ENCODE peak calls at places on chromosomes 13 and 19, in four cellular contexts. P, U, V and G are unnamed samples.

GRCh38 chr13:99847318-99847750 is 124.2 kb downstream of the ZIC5 start:
- DNase-seq in P (no peak), U (no peak), V (no peak), G (no peak)

GRCh38 chr13:108026671-108027410 is 188.5 kb downstream of the LIG4 start:
- DNase-seq in P (no peak), U (no peak), V (no peak), G (no peak)

GRCh38 chr13:24161980-24162517 is 1.5 kb downstream of the SPATA13 start:
- DNase-seq in P (no peak), U (no peak), V (no peak), G (no peak)

GRCh38 chr19:34778342-34778741 is 5.3 kb upstream of the ZNF599 start:
- DNase-seq in P (no peak), U (no peak), V (no peak), G (no peak)

GRCh38 chr19:58474291-58474996 is 1.7 kb upstream of the ZNF446 start:
- DNase-seq in P (no peak), U (no peak), V (no peak), G (no peak)

GRCh38 chr19:16608290-16608704 is 19.7 kb downstream of the MED26 start:
- DNase-seq in P (peak), U (no peak), V (no peak), G (no peak)

GRCh38 chr13:99468971-99469545 is 32.2 kb upstream of the TM9SF2 start:
- DNase-seq in P (no peak), U (no peak), V (no peak), G (no peak)

GRCh38 chr19:4130635-4131438 is 6.9 kb upstream of the MAP2K2 start:
- DNase-seq in P (no peak), U (no peak), V (no peak), G (no peak)

GRCh38 chr19:6685482-6685881 is 15.5 kb upstream of the TNFSF14 start:
- DNase-seq in P (no peak), U (no peak), V (no peak), G (no peak)

GRCh38 chr13:73835138-73835721 is 299.0 kb downstream of the KLF12 start:
- DNase-seq in P (no peak), U (peak), V (no peak), G (peak)

GRCh38 chr13:110344320-110344719 is 37.2 kb downstream of the COL4A2 start:
- DNase-seq in P (no peak), U (no peak), V (no peak), G (no peak)

GRCh38 chr13:31094331-31095015 is 67.2 kb downstream of the HSPH1 start:
- DNase-seq in P (no peak), U (no peak), V (no peak), G (no peak)

GRCh38 chr13:110108348-110109139 is 198.4 kb downstream of the COL4A1 start:
- DNase-seq in P (peak), U (no peak), V (peak), G (no peak)

GRCh38 chr19:35107541-35107939 is 8.1 kb upstream of the FXYD3 start:
- DNase-seq in P (no peak), U (no peak), V (no peak), G (no peak)

GRCh38 chr19:12156254-12157058 is at the start of gene ZNF625:
- DNase-seq in P (peak), U (peak), V (peak), G (peak)

GRCh38 chr19:46634656-46635218 is 1.3 kb downstream of the GNG8 start:
- DNase-seq in P (no peak), U (no peak), V (no peak), G (no peak)

GRCh38 chr19:18868380-18869230 is 27.4 kb downstream of the CERS1 start:
- DNase-seq in P (no peak), U (no peak), V (no peak), G (no peak)

GRCh38 chr13:38419312-38419873 is 69.7 kb downstream of the UFM1 start:
- DNase-seq in P (no peak), U (no peak), V (no peak), G (peak)

GRCh38 chr13:38418286-38418685 is 68.6 kb downstream of the UFM1 start:
- DNase-seq in P (no peak), U (no peak), V (no peak), G (no peak)

GRCh38 chr13:38415233-38415632 is 65.6 kb downstream of the UFM1 start:
- DNase-seq in P (no peak), U (peak), V (peak), G (peak)

GRCh38 chr13:38417241-38417640 is 67.6 kb downstream of the UFM1 start:
- DNase-seq in P (no peak), U (no peak), V (no peak), G (no peak)

DNA sequence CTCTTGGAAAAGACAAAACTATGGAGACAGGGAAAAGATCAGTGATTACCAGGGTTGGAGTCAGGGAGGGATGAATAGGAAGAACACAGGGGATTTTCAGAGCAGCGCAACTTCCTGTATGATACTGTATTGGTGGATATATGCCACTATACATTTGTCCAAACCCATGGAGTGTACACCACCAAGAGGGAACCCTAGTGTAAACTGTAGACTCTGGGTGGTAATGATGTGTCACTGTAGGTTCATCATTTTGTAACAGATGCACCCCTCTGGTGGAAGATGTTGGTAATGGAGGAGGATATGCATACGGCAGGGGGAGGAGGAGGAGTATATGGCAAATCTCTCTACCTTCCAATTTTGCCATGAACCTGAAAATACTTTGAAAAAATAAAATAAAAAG is 68.1 kb downstream of the UFM1 start:
- DNase-seq in P (no peak), U (peak), V (no peak), G (peak)
- TF ChIP-seq CTCF in P (no peak), U (peak), V (no peak), G (no peak)

GRCh38 chr19:10500247-10500592 is 2.9 kb downstream of the KEAP1 start:
- DNase-seq in P (no peak), U (no peak), V (no peak), G (no peak)
- TF ChIP-seq CTCF in P (no peak), U (no peak), V (no peak), G (no peak)

DNA sequence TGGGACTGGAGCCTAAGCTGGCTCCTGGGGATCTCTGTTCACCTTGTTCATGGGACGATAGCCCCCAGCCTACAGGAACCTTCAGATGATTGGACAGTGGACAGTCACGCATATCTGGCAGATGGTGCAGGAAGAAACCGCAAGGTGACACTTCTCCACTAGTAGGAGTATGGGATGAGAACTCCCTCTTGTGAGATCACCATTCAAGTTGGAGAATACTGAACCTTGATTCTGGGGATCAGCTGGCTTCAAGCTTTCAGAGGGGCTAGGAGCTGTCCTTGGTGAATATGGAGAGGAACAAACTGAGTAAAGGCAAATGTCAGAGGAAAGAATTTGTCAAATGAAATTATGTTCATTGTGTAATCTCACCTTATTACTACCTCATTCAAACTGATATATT is 204.5 kb downstream of the PDS5B start:
- DNase-seq in P (no peak), U (no peak), V (no peak), G (no peak)
- TF ChIP-seq CTCF in P (no peak), U (peak), V (no peak), G (no peak)

GRCh38 chr13:43116242-43116641 is 92.9 kb downstream of the DNAJC15 start:
- DNase-seq in P (no peak), U (no peak), V (no peak), G (no peak)

GRCh38 chr13:43110658-43111057 is 87.3 kb downstream of the DNAJC15 start:
- DNase-seq in P (no peak), U (no peak), V (no peak), G (no peak)

GRCh38 chr13:43113603-43114002 is 90.2 kb downstream of the DNAJC15 start:
- DNase-seq in P (no peak), U (no peak), V (no peak), G (no peak)

GRCh38 chr13:43111887-43112400 is 88.6 kb downstream of the DNAJC15 start:
- DNase-seq in P (no peak), U (no peak), V (no peak), G (no peak)

GRCh38 chr13:43114504-43114903 is 91.1 kb downstream of the DNAJC15 start:
- DNase-seq in P (no peak), U (no peak), V (no peak), G (no peak)
- TF ChIP-seq CTCF in P (no peak), U (no peak), V (no peak), G (no peak)

GRCh38 chr19:54320271-54320670 is 7.3 kb upstream of the LILRA5 start:
- DNase-seq in P (no peak), U (no peak), V (no peak), G (no peak)

GRCh38 chr19:54324071-54324470 is 11.1 kb upstream of the LILRA5 start:
- DNase-seq in P (no peak), U (no peak), V (no peak), G (no peak)

GRCh38 chr19:54325631-54326030 is 12.7 kb upstream of the LILRA5 start:
- DNase-seq in P (no peak), U (no peak), V (no peak), G (no peak)

GRCh38 chr19:54329476-54330165 is 9.3 kb downstream of the LILRA4 start:
- DNase-seq in P (no peak), U (no peak), V (no peak), G (no peak)

GRCh38 chr19:54325194-54325621 is 12.2 kb upstream of the LILRA5 start:
- DNase-seq in P (no peak), U (peak), V (no peak), G (peak)
- TF ChIP-seq CTCF in P (peak), U (peak), V (peak), G (peak)

GRCh38 chr13:40228486-40228885 is 438.0 kb downstream of the FOXO1 start:
- DNase-seq in P (no peak), U (no peak), V (no peak), G (no peak)
- TF ChIP-seq CTCF in P (no peak), U (no peak), V (no peak), G (no peak)

GRCh38 chr13:35160921-35161320 is 218.9 kb downstream of the NBEA start:
- DNase-seq in P (no peak), U (no peak), V (no peak), G (no peak)

GRCh38 chr13:35165205-35165604 is 223.1 kb downstream of the NBEA start:
- DNase-seq in P (no peak), U (no peak), V (no peak), G (no peak)

GRCh38 chr13:35163674-35164073 is 221.6 kb downstream of the NBEA start:
- DNase-seq in P (no peak), U (no peak), V (no peak), G (peak)

GRCh38 chr13:35162420-35162819 is 220.3 kb downstream of the NBEA start:
- DNase-seq in P (no peak), U (no peak), V (no peak), G (no peak)

GRCh38 chr13:35164324-35164932 is 222.4 kb downstream of the NBEA start:
- DNase-seq in P (no peak), U (peak), V (no peak), G (peak)
- TF ChIP-seq CTCF in P (peak), U (peak), V (peak), G (peak)